ENCODE peak calls at places on chromosome 1, in four cellular contexts. H is mammary epithelial cell, K is thoracic aorta, T is pancreas. O is an unnamed sample.

GRCh38 chr1:163315773-163316374 is 5.9 kb upstream of the NUF2 start:
- DNase-seq in H (peak; percentile 10), K (no peak), T (no peak), O (no peak)

GRCh38 chr1:2143814-2144500 is 50.6 kb downstream of the FAAP20 start:
- DNase-seq in H (no peak), K (no peak), T (no peak), O (no peak)

GRCh38 chr1:219669556-219669955 is 56.7 kb upstream of the ZC3H11B start:
- DNase-seq in H (no peak), K (no peak), T (no peak), O (no peak)

GRCh38 chr1:204443871-204444581 is 32.4 kb upstream of the PPP1R15B start:
- DNase-seq in H (peak; percentile 93), K (no peak), T (no peak), O (no peak)

GRCh38 chr1:191757003-191757402 is 401.3 kb upstream of the RGS18 start:
- DNase-seq in H (no peak), K (no peak), T (no peak), O (no peak)

GRCh38 chr1:170530972-170531757 is 801 bp upstream of the GORAB start:
- DNase-seq in H (no peak), K (no peak), T (no peak), O (no peak)

GRCh38 chr1:23035823-23036452 is 16.7 kb downstream of the KDM1A start:
- DNase-seq in H (no peak), K (no peak), T (no peak), O (no peak)

GRCh38 chr1:65317866-65318653 is 8.7 kb downstream of the DNAJC6 start:
- DNase-seq in H (no peak), K (no peak), T (no peak), O (peak; percentile 31)

GRCh38 chr1:109425902-109426277 is 358 bp downstream of the PSMA5 start:
- DNase-seq in H (no peak), K (peak; percentile 15), T (no peak), O (peak; percentile 93)

GRCh38 chr1:44303532-44303931 is 51.5 kb downstream of the ERI3 start:
- DNase-seq in H (no peak), K (no peak), T (no peak), O (no peak)

GRCh38 chr1:11062965-11063401 is 3.2 kb upstream of the SRM start:
- DNase-seq in H (peak; percentile 54), K (no peak), T (no peak), O (no peak)

GRCh38 chr1:25863486-25864262 is 4.4 kb upstream of the AUNIP start:
- DNase-seq in H (no peak), K (no peak), T (no peak), O (no peak)

GRCh38 chr1:42427240-42427639 is 28.6 kb downstream of the ZMYND12 start:
- DNase-seq in H (no peak), K (no peak), T (no peak), O (no peak)
- H3K4me3 ChIP-seq in H (no peak overlapping the region), K (no peak overlapping the region), T (no peak overlapping the region), O (no peak overlapping the region)

GRCh38 chr1:85577421-85578320 is 2.9 kb upstream of the CCN1 start:
- DNase-seq in H (peak; percentile 17), K (no peak), T (no peak), O (peak; percentile 92)

GRCh38 chr1:85578321-85579295 is 2.0 kb upstream of the CCN1 start:
- DNase-seq in H (no peak), K (no peak), T (no peak), O (peak; percentile 82)

GRCh38 chr1:85580046-85580411 is 532 bp upstream of the CCN1 start:
- DNase-seq in H (peak; percentile 79), K (no peak), T (peak; percentile 49), O (peak; percentile 91)

GRCh38 chr1:85581138-85581801 is 709 bp downstream of the CCN1 start:
- DNase-seq in H (peak; percentile 77), K (peak; percentile 24), T (peak; percentile 92), O (peak; percentile 93)

DNA sequence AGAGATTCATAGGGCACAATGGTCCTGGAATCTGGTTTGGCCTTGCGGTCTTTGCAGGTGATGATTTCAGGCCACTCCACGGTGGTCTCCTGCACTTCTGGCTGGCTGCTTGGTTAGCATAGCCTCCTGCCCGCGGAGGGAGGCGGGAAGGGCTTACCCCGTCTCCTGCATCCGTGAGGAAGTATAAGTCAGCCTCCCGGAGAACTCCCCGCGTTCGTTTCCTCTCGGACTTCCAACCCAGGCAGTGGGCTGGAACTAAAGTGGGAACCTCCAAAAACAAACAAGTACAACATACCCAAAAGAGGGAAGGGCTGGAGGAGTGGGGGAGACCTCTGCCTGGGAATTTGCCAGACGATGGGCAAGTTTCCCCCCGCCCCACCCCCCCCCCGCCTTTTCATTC is 942 bp upstream of the CCN1 start:
- DNase-seq in H (no peak), K (no peak), T (peak; percentile 59), O (peak; percentile 86)
- H3K4me3 ChIP-seq in H (peak overlapping the region; percentile 95), K (peak overlapping the region; percentile 75), T (peak overlapping the region; percentile 24), O (peak overlapping the region; percentile 91)

GRCh38 chr1:247102381-247102780 is 1.8 kb downstream of the ZNF669 start:
- DNase-seq in H (no peak), K (no peak), T (no peak), O (no peak)

GRCh38 chr1:247104965-247105364 is 809 bp upstream of the ZNF669 start:
- DNase-seq in H (no peak), K (no peak), T (no peak), O (no peak)

GRCh38 chr1:247103777-247104591 is at the start of gene ZNF669:
- DNase-seq in H (peak; percentile 92), K (peak; percentile 86), T (peak; percentile 97), O (peak; percentile 99)

GRCh38 chr1:247096958-247097357 is 7.2 kb downstream of the ZNF669 start:
- DNase-seq in H (no peak), K (no peak), T (no peak), O (no peak)

DNA sequence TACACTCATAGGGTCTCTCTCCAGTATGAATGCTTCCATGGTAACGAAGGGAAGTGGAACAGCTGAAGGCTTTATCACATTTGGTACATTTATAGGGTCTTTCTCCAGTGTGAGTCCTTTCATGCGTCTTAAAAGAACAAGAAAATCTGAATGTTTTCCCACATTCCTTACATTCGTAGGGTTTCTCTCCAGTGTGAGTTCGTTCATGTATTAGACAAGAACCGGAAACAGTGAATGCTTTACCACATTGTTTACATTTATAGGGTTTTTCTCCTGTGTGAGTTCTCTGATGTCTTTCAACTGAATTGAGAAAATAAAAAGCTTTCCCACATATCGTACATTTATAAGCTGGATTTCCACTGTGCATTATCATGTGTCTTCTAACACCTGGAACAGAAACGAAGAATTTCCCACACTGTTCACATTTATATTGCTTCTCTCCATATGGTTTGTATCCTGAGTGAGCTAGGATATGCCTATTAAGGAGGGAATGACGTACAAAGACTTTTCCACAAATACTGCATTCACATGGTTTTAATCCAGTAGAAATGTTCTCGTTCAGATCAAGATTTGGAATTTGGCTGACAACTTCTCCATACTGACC is 3.4 kb downstream of the ZNF669 start:
- DNase-seq in H (no peak), K (no peak), T (no peak), O (no peak)
- H3K4me3 ChIP-seq in H (no peak overlapping the region), K (no peak overlapping the region), T (no peak overlapping the region), O (no peak overlapping the region)

DNA sequence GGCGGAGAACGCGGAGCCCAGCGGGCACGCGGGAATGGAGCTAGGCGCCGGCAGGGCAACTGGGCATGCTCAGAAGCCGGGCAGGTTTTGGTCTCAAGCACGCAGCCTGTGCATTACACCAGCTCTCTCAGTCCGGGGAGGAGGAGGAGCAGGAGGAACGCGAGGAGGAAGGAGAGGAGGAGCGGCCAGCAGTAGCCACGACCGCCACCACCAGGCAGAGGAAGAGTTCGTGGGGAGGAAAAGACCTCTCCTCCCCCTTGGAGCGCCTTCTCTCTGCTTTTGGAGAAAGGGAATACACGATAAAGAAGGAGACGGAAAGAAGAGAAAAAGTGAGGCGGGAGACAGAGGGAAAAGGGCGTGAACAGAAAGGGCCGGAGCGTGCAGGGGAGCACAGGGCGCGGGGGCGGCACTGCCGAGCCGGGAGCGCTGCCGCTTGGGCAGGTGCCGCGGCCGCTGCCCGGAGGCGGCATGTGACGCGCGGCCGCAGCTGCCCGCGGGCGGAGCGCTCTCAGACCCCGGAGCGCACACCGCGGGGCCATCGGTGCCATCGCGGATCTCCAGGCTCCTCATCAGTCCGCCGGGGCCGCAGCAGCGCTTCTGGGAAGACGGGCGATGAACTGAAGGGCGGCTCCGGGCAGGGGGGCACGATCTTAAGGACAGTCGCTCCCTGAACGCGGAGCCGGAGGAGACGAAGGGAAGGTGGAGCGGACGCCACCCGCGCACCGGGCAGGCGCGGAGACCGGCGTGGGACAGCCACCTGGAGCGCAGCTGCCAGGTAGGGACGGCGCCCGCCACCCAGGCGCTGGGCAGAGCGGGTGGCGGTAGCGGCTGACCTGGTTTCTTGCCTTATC is at the start of gene CHRM3:
- DNase-seq in H (peak; percentile 61), K (no peak), T (peak; percentile 94), O (no peak)
- H3K4me3 ChIP-seq in H (peak within 1 kb of the TSS; percentile 43), K (peak within 1 kb of the TSS; percentile 68), T (peak within 1 kb of the TSS; percentile 83), O (peak within 1 kb of the TSS; percentile 79)

DNA sequence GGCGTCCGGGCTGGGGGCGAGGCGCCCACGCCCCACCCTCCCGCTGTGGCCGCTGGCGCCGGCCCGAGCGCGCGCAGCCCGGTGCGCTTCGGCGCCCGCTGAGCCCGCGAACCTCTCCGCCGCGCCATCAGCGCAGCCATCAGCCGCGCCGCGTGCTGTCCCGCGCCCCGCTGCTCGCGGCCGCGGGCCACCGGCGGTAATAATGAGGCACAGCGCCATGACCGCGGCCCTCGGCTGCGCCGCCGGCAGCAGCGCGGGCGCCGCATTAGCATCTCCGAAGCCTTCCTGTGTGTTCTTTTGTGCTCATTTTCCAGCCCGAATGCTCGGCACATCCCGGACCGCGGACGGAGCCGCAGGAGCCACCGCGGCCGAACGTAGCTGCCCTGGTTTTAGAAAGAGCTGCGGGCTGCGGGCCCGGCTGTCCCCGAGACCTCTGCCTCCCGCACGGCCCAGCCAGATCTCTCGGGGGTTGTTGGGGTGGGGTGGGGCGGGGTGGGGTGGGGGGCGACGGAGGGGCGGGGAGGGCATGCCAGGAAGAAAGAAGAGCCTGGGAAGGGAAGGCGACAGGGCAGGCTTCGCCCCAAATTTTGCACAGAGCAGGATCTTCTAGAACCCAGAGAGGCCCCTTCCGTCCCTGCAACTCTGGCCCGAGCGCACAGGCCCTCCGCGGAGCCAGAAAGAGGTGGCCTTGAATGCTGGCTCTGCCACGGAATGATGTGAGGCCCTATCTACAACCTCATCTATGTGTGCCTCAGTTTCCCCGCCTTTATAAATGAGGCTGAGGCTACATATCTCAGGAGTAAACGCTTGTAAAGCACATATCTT is 55.3 kb downstream of the RRAGC start:
- DNase-seq in H (no peak), K (no peak), T (no peak), O (no peak)
- H3K4me3 ChIP-seq in H (peak overlapping the region; percentile 28), K (peak overlapping the region; percentile 45), T (peak overlapping the region; percentile 17), O (peak overlapping the region; percentile 44)

DNA sequence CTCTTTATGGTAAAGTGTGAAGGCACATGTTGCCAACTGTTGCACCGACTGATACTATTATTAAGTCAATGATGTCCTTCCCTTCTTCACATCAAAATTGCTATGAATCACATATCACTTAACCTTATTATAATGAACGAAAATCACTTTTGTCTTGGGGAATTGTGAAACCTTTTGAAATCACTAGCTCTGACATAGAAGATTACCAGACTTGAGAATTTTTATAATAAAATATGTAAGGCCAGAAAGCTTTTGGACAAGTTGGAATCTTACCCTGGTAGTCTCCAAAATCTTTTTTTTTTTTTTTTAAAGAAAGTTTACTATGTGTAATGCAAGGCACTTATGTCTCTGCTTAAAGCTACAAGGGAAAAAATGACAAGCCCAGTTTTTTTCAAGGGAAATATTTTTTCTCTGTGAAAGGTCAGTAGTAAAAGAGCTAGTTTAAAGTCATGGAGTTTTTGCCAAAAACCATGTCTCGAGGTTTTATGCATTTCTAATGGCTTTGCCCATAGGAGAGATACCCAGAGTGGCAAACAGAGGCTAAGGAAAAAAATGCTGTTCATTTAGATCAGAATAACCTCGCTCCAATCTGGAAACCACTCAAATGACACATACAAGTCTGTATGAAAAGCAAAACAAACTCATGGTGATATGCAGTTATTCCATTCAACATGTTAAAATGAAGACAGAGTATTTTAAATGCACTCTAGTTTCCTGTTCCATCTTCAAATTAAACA is 36.7 kb upstream of the EDEM3 start:
- DNase-seq in H (no peak), K (no peak), T (no peak), O (no peak)
- H3K4me3 ChIP-seq in H (no peak overlapping the region), K (no peak overlapping the region), T (no peak overlapping the region), O (no peak overlapping the region)